ENCODE peak calls at places on chromosome X, in eight cellular contexts. Y, T, C, A, M, O, Z and S are unnamed samples.
A peak's percentile ranks its signal among the peaks of the same experiment; 100 is the strongest.

GRCh38 chrX:120839506-120839905 is 36.2 kb downstream of the CT47B1 start:
- DNase-seq in Y (no peak), T (no peak), C (no peak), A (no peak), M (no peak), O (peak; percentile 60), Z (peak; percentile 13), S (peak; percentile 44)

GRCh38 chrX:2224141-2224540 is 276.6 kb downstream of the DHRSX start:
- DNase-seq in Y (no peak), T (no peak), C (no peak), A (no peak), M (no peak), O (no peak), Z (no peak), S (no peak)

GRCh38 chrX:77446029-77446585 is 1.1 kb upstream of the FGF16 start:
- DNase-seq in Y (peak; percentile 13), T (peak; percentile 33), C (no peak), A (no peak), M (no peak), O (no peak), Z (no peak), S (no peak)

GRCh38 chrX:11944486-11944885 is 186.4 kb downstream of the MSL3 start:
- DNase-seq in Y (peak; percentile 49), T (no peak), C (no peak), A (no peak), M (peak; percentile 3), O (peak; percentile 53), Z (peak; percentile 76), S (peak; percentile 55)

GRCh38 chrX:151396042-151396826 is 772 bp upstream of the VMA21 start:
- DNase-seq in Y (no peak), T (no peak), C (peak; percentile 45), A (no peak), M (peak; percentile 49), O (peak; percentile 67), Z (peak; percentile 79), S (peak; percentile 67)

GRCh38 chrX:41558531-41558930 is 111.4 kb downstream of the NYX start:
- DNase-seq in Y (no peak), T (no peak), C (no peak), A (no peak), M (peak; percentile 41), O (no peak), Z (peak; percentile 59), S (peak; percentile 35)

GRCh38 chrX:150694738-150695410 is 1.7 kb downstream of the MTMR1 start:
- DNase-seq in Y (no peak), T (no peak), C (no peak), A (no peak), M (peak; percentile 53), O (no peak), Z (no peak), S (no peak)

GRCh38 chrX:39972340-39972739 is 125.4 kb downstream of the BCOR start:
- DNase-seq in Y (no peak), T (no peak), C (no peak), A (no peak), M (no peak), O (peak; percentile 80), Z (peak; percentile 15), S (peak; percentile 22)

GRCh38 chrX:38189431-38190128 is 31.1 kb downstream of the SRPX start:
- DNase-seq in Y (no peak), T (no peak), C (no peak), A (no peak), M (no peak), O (no peak), Z (no peak), S (no peak)

GRCh38 chrX:13081385-13082285 is 37.2 kb upstream of the FAM9C start:
- DNase-seq in Y (no peak), T (no peak), C (no peak), A (no peak), M (peak; percentile 70), O (no peak), Z (peak; percentile 63), S (no peak)

GRCh38 chrX:152905081-152905420 is 7.2 kb downstream of the ZNF185 start:
- DNase-seq in Y (no peak), T (no peak), C (no peak), A (no peak), M (no peak), O (no peak), Z (no peak), S (no peak)

GRCh38 chrX:47587906-47588735 is 5.9 kb downstream of the TIMP1 start:
- DNase-seq in Y (peak; percentile 13), T (no peak), C (no peak), A (no peak), M (no peak), O (no peak), Z (no peak), S (no peak)

GRCh38 chrX:143621276-143621675 is 14.6 kb downstream of the SLITRK4 start:
- DNase-seq in Y (no peak), T (no peak), C (no peak), A (no peak), M (no peak), O (no peak), Z (no peak), S (no peak)

GRCh38 chrX:154040307-154040756 is 20.6 kb upstream of the IRAK1 start:
- DNase-seq in Y (peak; percentile 66), T (no peak), C (peak; percentile 70), A (no peak), M (no peak), O (peak; percentile 80), Z (peak; percentile 92), S (peak; percentile 59)

GRCh38 chrX:117002981-117003380 is 540.2 kb upstream of the CT83 start:
- DNase-seq in Y (no peak), T (no peak), C (no peak), A (no peak), M (no peak), O (no peak), Z (no peak), S (no peak)

GRCh38 chrX:148670277-148670676 is 169.9 kb downstream of the AFF2 start:
- DNase-seq in Y (no peak), T (no peak), C (no peak), A (no peak), M (peak; percentile 53), O (no peak), Z (no peak), S (no peak)
- H3K4me3 ChIP-seq in Y (no peak overlapping the region), T (no peak overlapping the region), C (no peak overlapping the region), A (no peak overlapping the region), M (no peak overlapping the region), O (no peak overlapping the region), Z (no peak overlapping the region), S (no peak overlapping the region)

DNA sequence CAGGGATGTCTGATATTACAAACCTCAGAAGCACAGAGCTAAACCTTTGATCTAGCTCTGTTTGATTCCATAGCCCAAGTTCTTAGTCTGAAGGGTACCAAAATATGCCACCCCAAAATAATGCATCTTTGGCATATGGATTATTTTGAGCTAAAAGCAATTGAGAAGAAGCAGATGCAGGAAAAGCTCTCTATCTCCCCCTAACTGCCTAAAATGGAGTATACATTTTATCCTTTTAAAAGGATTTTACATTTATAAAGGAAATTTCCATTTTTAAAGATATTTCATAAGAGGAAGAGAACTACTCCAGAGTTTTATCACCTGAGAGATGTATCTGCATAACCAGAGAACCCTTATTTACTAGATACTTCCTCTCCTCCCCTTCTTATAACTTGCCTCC is 158.7 kb downstream of the ZNF674 start:
- DNase-seq in Y (no peak), T (no peak), C (no peak), A (no peak), M (peak; percentile 2), O (no peak), Z (peak; percentile 10), S (no peak)
- TF ChIP-seq CTCF in Y (no peak), T (no peak), C (peak; percentile 43), A (no peak), M (peak; percentile 68), O (peak; percentile 21), Z (peak; percentile 36), S (peak; percentile 27)

DNA sequence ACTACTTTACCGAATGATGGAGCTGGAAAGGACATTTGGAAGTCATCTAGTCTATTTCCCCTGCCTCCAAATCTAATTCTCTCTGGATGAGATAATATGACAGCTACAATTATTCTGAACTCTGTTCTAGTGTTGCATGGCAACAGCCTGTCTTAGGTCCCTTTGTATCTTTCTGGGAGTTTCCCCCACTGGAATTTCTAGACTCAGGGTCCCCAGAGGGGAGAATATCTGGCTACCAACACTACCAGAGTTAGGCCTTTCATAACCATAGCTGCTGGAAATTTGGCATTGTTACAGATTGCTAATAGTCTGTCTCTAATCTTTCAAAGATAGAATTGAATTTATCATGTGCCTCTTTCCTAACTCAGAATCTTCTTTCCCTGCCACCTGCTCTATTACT is 4.5 kb downstream of the MSN start:
- DNase-seq in Y (no peak), T (no peak), C (no peak), A (no peak), M (no peak), O (no peak), Z (peak; percentile 35), S (no peak)
- H3K4me3 ChIP-seq in Y (no peak overlapping the region), T (no peak overlapping the region), C (peak overlapping the region; percentile 81), A (peak overlapping the region; percentile 67), M (no peak overlapping the region), O (no peak overlapping the region), Z (no peak overlapping the region), S (no peak overlapping the region)

GRCh38 chrX:66024570-66024969 is 15.3 kb downstream of the VSIG4 start:
- DNase-seq in Y (no peak), T (no peak), C (no peak), A (no peak), M (no peak), O (no peak), Z (no peak), S (no peak)

GRCh38 chrX:66021758-66022741 is 17.8 kb downstream of the VSIG4 start:
- DNase-seq in Y (no peak), T (no peak), C (no peak), A (no peak), M (no peak), O (no peak), Z (no peak), S (no peak)

GRCh38 chrX:66023726-66024467 is 16.0 kb downstream of the VSIG4 start:
- DNase-seq in Y (no peak), T (no peak), C (no peak), A (no peak), M (no peak), O (no peak), Z (no peak), S (no peak)

GRCh38 chrX:66021407-66021757 is 18.5 kb downstream of the VSIG4 start:
- DNase-seq in Y (no peak), T (no peak), C (no peak), A (no peak), M (no peak), O (no peak), Z (no peak), S (no peak)

DNA sequence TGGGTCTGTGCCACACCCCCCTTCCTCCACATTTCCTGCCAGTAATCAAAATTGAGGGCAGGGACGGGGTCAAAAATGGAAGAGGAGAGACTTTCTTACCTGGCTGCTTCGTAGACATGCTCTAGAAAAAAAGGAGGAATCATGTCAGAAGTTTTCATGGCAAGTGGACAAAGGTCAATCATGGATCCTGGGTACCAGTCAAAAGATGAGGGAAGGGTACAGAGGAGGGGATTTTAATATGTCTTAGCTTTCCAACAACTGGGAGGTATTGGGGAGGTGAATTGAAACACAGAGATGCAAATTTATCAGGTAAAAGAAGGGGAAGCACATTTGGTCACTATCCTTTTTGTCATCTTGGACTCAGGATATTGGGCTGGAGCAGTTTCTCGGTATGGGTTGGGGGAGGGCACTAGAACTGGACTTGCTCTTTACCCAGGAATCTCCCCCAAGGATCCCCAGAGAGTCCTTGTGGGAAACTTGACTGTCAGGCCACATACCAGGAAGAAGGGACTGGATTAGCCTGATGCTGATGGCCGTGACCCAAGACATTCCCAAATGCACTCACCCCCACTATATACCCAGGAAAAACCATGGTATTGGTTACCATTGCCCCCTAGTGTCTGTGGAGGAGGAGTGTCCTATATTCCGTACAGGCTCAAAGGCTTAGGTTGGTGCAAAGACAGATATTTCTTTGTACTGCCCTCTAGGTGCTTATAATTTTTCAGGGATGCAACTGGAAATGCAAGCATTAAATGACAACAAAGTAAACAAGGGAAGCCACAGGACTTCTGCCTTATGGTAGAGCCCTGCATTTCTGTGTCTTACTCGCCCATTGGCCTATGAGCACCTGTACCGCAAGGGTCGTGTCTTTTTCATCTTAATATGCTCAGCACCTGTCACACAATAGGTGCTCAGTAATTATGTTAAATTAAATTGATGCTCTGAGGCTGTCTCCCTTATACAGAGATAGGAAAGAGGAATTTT is 16.8 kb downstream of the VSIG4 start:
- DNase-seq in Y (no peak), T (no peak), C (no peak), A (no peak), M (no peak), O (no peak), Z (no peak), S (no peak)
- TF ChIP-seq CTCF in Y (no peak), T (no peak), C (no peak), A (no peak), M (peak; percentile 71), O (no peak), Z (no peak), S (no peak)